ENCODE peak calls at places on chromosomes 13 and 19, in seven cellular contexts. G is IMR-90, Q is H9, D is mesenchymal stem cell, A is mesendoderm, O is H1, S is trophoblast cell. Z is an unnamed sample.

GRCh38 chr13:33285420-33286124 is at the start of gene STARD13:
- DNase-seq in Q (peak; percentile 95), S (peak; percentile 99), O (peak; percentile 74), G (peak; percentile 98), A (peak; percentile 98), D (peak; percentile 98), Z (peak; percentile 78)

GRCh38 chr19:45368737-45369340 is 1.5 kb downstream of the ERCC2 start:
- DNase-seq in O (no peak), D (no peak), A (peak; percentile 67), G (no peak), Q (peak; percentile 57), S (peak; percentile 5), Z (no peak)

GRCh38 chr19:48123907-48124675 is 13.5 kb upstream of the PLA2G4C start:
- DNase-seq in A (no peak), O (no peak), D (no peak), G (peak; percentile 73), S (no peak), Q (no peak), Z (peak; percentile 54)

GRCh38 chr13:111549464-111549863 is 229.0 kb downstream of the TEX29 start:
- DNase-seq in O (no peak), Q (no peak), G (no peak), D (no peak), A (peak; percentile 10), S (no peak), Z (no peak)

GRCh38 chr13:99374169-99374991 is 67.2 kb upstream of the GPR183 start:
- DNase-seq in Q (no peak), D (no peak), S (no peak), G (no peak), O (no peak), A (no peak), Z (no peak)

GRCh38 chr19:17111766-17112165 is 36.2 kb downstream of the MYO9B start:
- DNase-seq in G (no peak), O (no peak), Q (no peak), A (no peak), D (no peak), S (no peak), Z (no peak)

GRCh38 chr13:19587635-19588300 is 26.4 kb upstream of the TPTE2 start:
- DNase-seq in D (peak; percentile 27), A (peak; percentile 20), G (peak; percentile 52), O (no peak), S (peak; percentile 44), Q (no peak), Z (no peak)

GRCh38 chr13:74145249-74145970 is 11.2 kb upstream of the KLF12 start:
- DNase-seq in S (no peak), A (no peak), O (no peak), D (peak; percentile 70), Q (no peak), G (peak; percentile 91), Z (no peak)

GRCh38 chr13:99988469-99989375 is 7.1 kb downstream of the ZIC2 start:
- DNase-seq in G (no peak), A (peak; percentile 77), O (no peak), S (no peak), D (no peak), Q (peak; percentile 65), Z (peak; percentile 6)

GRCh38 chr19:38685666-38686529 is 38.4 kb downstream of the ACTN4 start:
- DNase-seq in D (peak; percentile 87), S (peak; percentile 58), G (peak; percentile 73), A (peak; percentile 85), Q (peak; percentile 56), O (no peak), Z (no peak)

GRCh38 chr13:86765462-86765861 is 905.7 kb upstream of the SLITRK5 start:
- DNase-seq in O (no peak), Q (no peak), G (no peak), A (no peak), D (no peak), S (no peak), Z (no peak)

GRCh38 chr13:48775804-48776203 is 122.1 kb downstream of the CYSLTR2 start:
- DNase-seq in Q (no peak), D (peak; percentile 95), A (peak; percentile 36), S (peak; percentile 79), O (no peak), G (peak; percentile 97), Z (no peak)

GRCh38 chr13:57846600-57847173 is 215.1 kb downstream of the PCDH17 start:
- DNase-seq in S (no peak), O (no peak), G (no peak), A (no peak), D (no peak), Q (no peak), Z (no peak)

GRCh38 chr19:873084-874019 is 13.9 kb downstream of the CFD start:
- DNase-seq in G (peak; percentile 31), D (peak; percentile 51), A (peak; percentile 74), Q (peak; percentile 87), S (no peak), O (no peak), Z (no peak)

GRCh38 chr19:879711-880438 is 13.1 kb downstream of the MED16 start:
- DNase-seq in D (no peak), Q (no peak), S (no peak), A (no peak), G (no peak), O (no peak), Z (no peak)

GRCh38 chr19:876089-876488 is 16.6 kb downstream of the CFD start:
- DNase-seq in O (no peak), A (no peak), D (no peak), G (no peak), S (no peak), Q (no peak), Z (no peak)

GRCh38 chr19:875265-875879 is 15.9 kb downstream of the CFD start:
- DNase-seq in S (no peak), D (no peak), A (no peak), O (no peak), Q (no peak), G (no peak), Z (no peak)

GRCh38 chr19:876780-877314 is 16.1 kb downstream of the MED16 start:
- DNase-seq in Q (no peak), O (no peak), G (no peak), A (no peak), D (no peak), S (no peak), Z (no peak)
- H3K18ac ChIP-seq in Q (no peak overlapping the region), O (no peak overlapping the region), G (no peak overlapping the region), A (no peak overlapping the region), D (no peak overlapping the region), S (no peak overlapping the region), Z (no peak overlapping the region)

DNA sequence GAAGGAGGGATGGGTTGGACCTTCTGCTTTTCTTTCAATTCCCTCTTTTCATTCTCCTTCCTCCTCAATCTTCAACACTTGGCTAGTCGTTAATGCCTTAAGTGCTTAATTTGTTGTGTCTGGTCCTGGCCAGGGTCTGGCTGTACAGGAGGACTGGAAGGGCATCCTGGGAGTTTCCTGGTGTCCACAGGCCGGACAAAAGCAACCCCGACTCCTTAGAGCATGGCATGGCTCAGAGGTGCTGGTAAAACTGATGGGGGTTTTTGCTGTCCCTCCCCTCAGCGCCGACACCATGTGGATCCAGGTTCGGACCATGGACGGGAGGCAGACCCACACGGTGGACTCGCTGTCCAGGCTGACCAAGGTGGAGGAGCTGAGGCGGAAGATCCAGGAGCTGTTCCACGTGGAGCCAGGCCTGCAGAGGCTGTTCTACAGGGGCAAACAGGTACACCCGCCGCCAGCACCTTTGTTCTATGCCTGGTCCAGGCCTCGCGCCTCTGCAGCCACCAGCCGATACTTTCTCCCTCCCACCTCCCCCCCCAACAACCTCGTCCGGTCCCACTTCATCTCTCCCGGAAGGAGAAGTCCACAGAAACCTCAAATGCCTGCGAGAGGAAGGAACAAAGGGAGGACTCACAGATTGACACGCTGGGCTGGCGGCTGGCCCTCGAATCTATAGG is 1.4 kb downstream of the UHRF1 start:
- DNase-seq in D (peak; percentile 64), S (no peak), A (peak; percentile 22), O (no peak), Q (no peak), G (peak; percentile 64), Z (no peak)
- H3K27ac ChIP-seq in D (peak overlapping the region; percentile 90), S (no peak overlapping the region), A (no peak overlapping the region), O (no peak overlapping the region), Q (no peak overlapping the region), G (peak overlapping the region; percentile 91), Z (peak overlapping the region; percentile 69)

GRCh38 chr19:30046522-30046921 is 104.5 kb downstream of the URI1 start:
- DNase-seq in G (peak; percentile 1), D (no peak), O (no peak), S (no peak), A (peak; percentile 43), Q (no peak), Z (no peak)
- H3K18ac ChIP-seq in G (no peak overlapping the region), D (no peak overlapping the region), O (no peak overlapping the region), S (no peak overlapping the region), A (no peak overlapping the region), Q (no peak overlapping the region), Z (no peak overlapping the region)

DNA sequence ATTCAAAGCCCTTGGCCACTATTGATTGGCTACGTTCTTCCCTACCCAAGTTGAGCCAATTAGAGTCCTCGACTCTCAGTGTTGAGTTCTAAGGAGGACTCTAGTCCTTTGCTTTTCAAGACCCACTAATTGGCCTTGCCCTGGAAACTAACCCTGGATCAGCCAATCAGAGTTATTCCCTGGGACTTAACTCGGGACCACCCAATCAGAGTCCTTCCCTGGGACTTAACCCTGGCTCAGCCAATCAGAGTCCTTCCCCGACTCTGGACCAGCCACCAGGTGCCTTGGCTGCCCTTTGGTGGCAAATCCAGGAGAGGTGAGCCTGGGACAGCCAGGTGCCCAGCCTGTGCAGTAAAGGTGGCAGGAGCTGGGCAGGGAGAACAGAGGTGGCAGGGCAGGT is 28.7 kb downstream of the ATP8B3 start:
- DNase-seq in Q (no peak), D (no peak), G (no peak), O (no peak), A (no peak), S (no peak), Z (no peak)
- H3K27ac ChIP-seq in Q (no peak overlapping the region), D (no peak overlapping the region), G (no peak overlapping the region), O (no peak overlapping the region), A (no peak overlapping the region), S (no peak overlapping the region), Z (no peak overlapping the region)

GRCh38 chr19:10328558-10329429 is 4.5 kb downstream of the RAVER1 start:
- DNase-seq in S (no peak), A (no peak), Q (no peak), G (no peak), D (no peak), O (no peak), Z (no peak)
- H3K18ac ChIP-seq in S (no peak overlapping the region), A (no peak overlapping the region), Q (no peak overlapping the region), G (no peak overlapping the region), D (no peak overlapping the region), O (no peak overlapping the region), Z (no peak overlapping the region)

DNA sequence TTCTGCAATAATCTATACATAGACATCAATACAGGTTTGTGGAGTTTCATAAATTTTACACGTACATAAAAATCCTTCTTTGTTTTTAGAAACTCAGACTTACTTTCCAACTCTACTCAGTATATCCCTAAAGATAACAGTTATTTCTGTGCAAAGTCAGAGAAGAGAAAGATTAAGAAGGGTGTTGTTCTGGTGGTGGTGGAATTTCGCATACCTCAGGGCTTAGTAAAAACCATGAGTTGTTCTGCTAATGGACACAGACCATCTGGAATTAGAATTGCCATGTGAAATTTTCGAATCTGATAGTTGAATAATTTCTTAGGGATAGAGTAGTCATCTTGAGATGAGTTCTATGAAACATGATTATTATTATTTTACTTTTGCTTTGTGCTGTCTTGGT is 102.7 kb downstream of the ZAR1L start:
- DNase-seq in G (peak; percentile 91), D (peak; percentile 77), Q (no peak), O (no peak), S (peak; percentile 53), A (no peak), Z (no peak)
- H3K27ac ChIP-seq in G (peak overlapping the region; percentile 97), D (peak overlapping the region; percentile 71), Q (no peak overlapping the region), O (no peak overlapping the region), S (peak overlapping the region; percentile 18), A (no peak overlapping the region), Z (no peak overlapping the region)

GRCh38 chr19:56114711-56115110 is 6.4 kb downstream of the ZNF787 start:
- DNase-seq in O (no peak), S (no peak), Q (no peak), A (no peak), G (no peak), D (no peak), Z (no peak)
- H3K18ac ChIP-seq in O (peak overlapping the region; percentile 48), S (no peak overlapping the region), Q (no peak overlapping the region), A (no peak overlapping the region), G (no peak overlapping the region), D (no peak overlapping the region), Z (peak overlapping the region; percentile 48)